ENCODE peak calls at places on chromosomes 7 and 10, in eight cellular contexts. L, M, A, V, J, C, B and O are unnamed samples.
A peak's percentile ranks its signal among the peaks of the same experiment; 100 is the strongest.

GRCh38 chr7:101940830-101941229 is 123.4 kb downstream of the CUX1 start:
- DNase-seq in L (no peak), M (peak; percentile 91), A (no peak), V (no peak), J (no peak), C (no peak), B (no peak), O (peak; percentile 75)

GRCh38 chr7:499853-500485 is 19.7 kb downstream of the PDGFA start:
- DNase-seq in L (no peak), M (no peak), A (no peak), V (no peak), J (no peak), C (no peak), B (no peak), O (no peak)

GRCh38 chr10:6473901-6474370 is 106.1 kb downstream of the PRKCQ start:
- DNase-seq in L (no peak), M (no peak), A (no peak), V (no peak), J (no peak), C (no peak), B (no peak), O (no peak)

GRCh38 chr10:119315128-119316001 is 108.0 kb downstream of the GRK5 start:
- DNase-seq in L (no peak), M (peak; percentile 43), A (peak; percentile 37), V (peak; percentile 73), J (no peak), C (peak; percentile 63), B (peak; percentile 92), O (peak; percentile 73)

GRCh38 chr10:14186245-14186644 is 144.5 kb downstream of the FRMD4A start:
- DNase-seq in L (no peak), M (peak; percentile 58), A (no peak), V (no peak), J (no peak), C (no peak), B (no peak), O (no peak)

GRCh38 chr10:22625511-22626288 is 88.7 kb downstream of the PIP4K2A start:
- DNase-seq in L (no peak), M (peak; percentile 33), A (no peak), V (no peak), J (no peak), C (no peak), B (no peak), O (no peak)

GRCh38 chr10:72387187-72387586 is 32.5 kb upstream of the DNAJB12 start:
- DNase-seq in L (no peak), M (no peak), A (no peak), V (no peak), J (no peak), C (no peak), B (no peak), O (no peak)

GRCh38 chr7:112550468-112551060 is 69.8 kb downstream of the LSMEM1 start:
- DNase-seq in L (no peak), M (peak; percentile 82), A (no peak), V (no peak), J (no peak), C (peak; percentile 25), B (no peak), O (peak; percentile 55)

GRCh38 chr10:110067960-110068770 is 60.4 kb downstream of the ADD3 start:
- DNase-seq in L (no peak), M (peak; percentile 37), A (no peak), V (no peak), J (no peak), C (no peak), B (no peak), O (no peak)

GRCh38 chr7:94252124-94252523 is 142.6 kb upstream of the COL1A2 start:
- DNase-seq in L (no peak), M (no peak), A (no peak), V (no peak), J (no peak), C (no peak), B (no peak), O (no peak)

GRCh38 chr7:45897042-45897690 is 8.9 kb downstream of the IGFBP1 start:
- DNase-seq in L (no peak), M (no peak), A (no peak), V (no peak), J (no peak), C (no peak), B (peak; percentile 57), O (no peak)

GRCh38 chr7:110317699-110318265 is 773.1 kb upstream of the LRRN3 start:
- DNase-seq in L (no peak), M (peak; percentile 5), A (no peak), V (no peak), J (no peak), C (no peak), B (no peak), O (no peak)